ENCODE peak calls at places on chromosomes 6 and 20, in six cellular contexts. T is stimulated activated naive CD8-positive, alpha-beta T cell treated with anti-CD3 and anti-CD28 coated beads, Interleukin-15, Interleukin-2, amounts not matched to agents 100 U/mL and 50 U/mL, for 24 hours; A is hippocampal formation; Q is stimulated activated CD4-positive, alpha-beta T cell treated with anti-CD3 and anti-CD28 coated beads, Interleukin-4, amount 100 ng/mL, for 48 hours; Z is activated effector memory CD4-positive, alpha-beta T cell treated with Interleukin-2 at 50 U/mL for 16 hours; C is GF-D8. R is an unnamed sample.

GRCh38 chr6:32947552-32948465 is 5.1 kb downstream of the HLA-DMA start:
- DNase-seq in T (peak), Q (no peak), Z (peak), A (no peak), C (no peak), R (no peak)

GRCh38 chr20:62063981-62064787 is 1.5 kb downstream of the TAF4 start:
- DNase-seq in Q (no peak), C (no peak), Z (no peak), A (no peak), T (peak), R (no peak)

GRCh38 chr20:24651171-24651972 is 181.9 kb downstream of the SYNDIG1 start:
- DNase-seq in Z (no peak), T (no peak), Q (no peak), C (peak), A (no peak), R (no peak)

GRCh38 chr6:159984268-159984786 is 15.4 kb downstream of the IGF2R start:
- DNase-seq in A (no peak), Z (no peak), C (no peak), T (no peak), Q (no peak), R (no peak)

GRCh38 chr6:25883991-25884390 is 9.9 kb upstream of the SLC17A3 start:
- DNase-seq in C (no peak), Q (no peak), Z (no peak), A (no peak), T (no peak), R (no peak)

GRCh38 chr20:32034581-32035397 is 17.3 kb upstream of the HCK start:
- DNase-seq in Q (no peak), T (no peak), Z (no peak), A (no peak), C (peak), R (no peak)

GRCh38 chr6:21741221-21742109 is 147.9 kb downstream of the SOX4 start:
- DNase-seq in Z (no peak), T (no peak), Q (no peak), C (no peak), A (no peak), R (no peak)

GRCh38 chr6:9250852-9251251 is 815.5 kb upstream of the SLC35B3 start:
- DNase-seq in C (no peak), A (peak), Q (no peak), T (no peak), Z (no peak), R (no peak)

GRCh38 chr6:90107721-90108364 is 188.8 kb downstream of the BACH2 start:
- DNase-seq in C (no peak), Z (no peak), A (no peak), Q (no peak), T (peak), R (no peak)

GRCh38 chr6:119172813-119173212 is 94.3 kb upstream of the FAM184A start:
- DNase-seq in C (no peak), Q (no peak), T (no peak), Z (no peak), A (no peak), R (no peak)

GRCh38 chr6:75747985-75748742 is 875 bp upstream of the MYO6 start:
- DNase-seq in A (no peak), C (no peak), Z (no peak), Q (no peak), T (no peak), R (no peak)

GRCh38 chr20:9068232-9068781 is 580 bp upstream of the PLCB4 start:
- DNase-seq in T (no peak), A (no peak), Q (no peak), Z (no peak), C (no peak), R (no peak)

GRCh38 chr6:16270178-16270794 is 31.9 kb downstream of the GMPR start:
- DNase-seq in C (no peak), Z (no peak), T (no peak), Q (no peak), A (no peak), R (no peak)

GRCh38 chr20:48223715-48224114 is 438.4 kb upstream of the SULF2 start:
- DNase-seq in Q (no peak), Z (no peak), C (no peak), T (no peak), A (no peak), R (no peak)

GRCh38 chr20:9912858-9913434 is 74.1 kb upstream of the PAK5 start:
- DNase-seq in T (peak), A (peak), Q (peak), Z (peak), C (no peak), R (no peak)

GRCh38 chr20:51121901-51122412 is 99.0 kb upstream of the KCNG1 start:
- DNase-seq in T (no peak), A (no peak), C (no peak), Z (no peak), Q (no peak), R (no peak)

GRCh38 chr20:36538026-36538764 is 3.1 kb upstream of the MYL9 start:
- DNase-seq in Z (no peak), A (no peak), Q (no peak), C (no peak), T (no peak), R (no peak)

GRCh38 chr6:101231606-101232235 is 161.8 kb upstream of the GRIK2 start:
- DNase-seq in Q (no peak), T (no peak), Z (no peak), C (no peak), A (no peak), R (no peak)

GRCh38 chr6:149328083-149328482 is 10.6 kb downstream of the TAB2 start:
- DNase-seq in A (no peak), Z (no peak), C (no peak), T (no peak), Q (no peak), R (no peak)

GRCh38 chr6:107411161-107411560 is 48.2 kb downstream of the PDSS2 start:
- DNase-seq in Q (no peak), T (no peak), A (no peak), C (no peak), Z (no peak), R (no peak)

GRCh38 chr20:46057856-46058655 is 29.0 kb downstream of the SLC12A5 start:
- DNase-seq in C (no peak), Q (no peak), A (peak), T (peak), Z (no peak), R (no peak)

GRCh38 chr6:169167581-169168301 is 85.9 kb downstream of the THBS2 start:
- DNase-seq in Z (no peak), A (no peak), Q (no peak), C (no peak), T (no peak), R (no peak)

GRCh38 chr20:8301655-8302054 is 169.6 kb downstream of the PLCB1 start:
- DNase-seq in C (no peak), Z (no peak), A (no peak), T (no peak), Q (no peak), R (no peak)

GRCh38 chr6:169407338-169407737 is 153.7 kb upstream of the THBS2 start:
- DNase-seq in A (no peak), C (no peak), Z (no peak), Q (no peak), T (no peak), R (no peak)

GRCh38 chr6:111631018-111631417 is 25.3 kb upstream of the TRAF3IP2 start:
- DNase-seq in Z (no peak), A (no peak), Q (no peak), C (no peak), T (no peak), R (no peak)

GRCh38 chr6:166355552-166355951 is 13.2 kb upstream of the SFT2D1 start:
- DNase-seq in A (no peak), Z (no peak), C (no peak), Q (no peak), T (no peak), R (no peak)

GRCh38 chr6:169185011-169185521 is 68.6 kb downstream of the THBS2 start:
- DNase-seq in Q (no peak), C (no peak), Z (no peak), T (no peak), A (no peak), R (no peak)

GRCh38 chr20:44571367-44571766 is 11.0 kb upstream of the PKIG start:
- DNase-seq in C (no peak), Z (no peak), A (no peak), Q (no peak), T (no peak), R (no peak)

GRCh38 chr20:43533060-43533459 is 25.6 kb downstream of the L3MBTL1 start:
- DNase-seq in Z (no peak), A (peak), Q (no peak), C (no peak), T (no peak), R (no peak)

GRCh38 chr6:48552905-48553304 is 441.9 kb upstream of the PTCHD4 start:
- DNase-seq in Z (no peak), A (no peak), C (no peak), T (no peak), Q (no peak), R (no peak)

GRCh38 chr6:16741112-16742016 is 19.9 kb downstream of the ATXN1 start:
- DNase-seq in Z (no peak), T (no peak), Q (no peak), C (no peak), A (no peak), R (no peak)

GRCh38 chr6:15642276-15642675 is 20.6 kb downstream of the DTNBP1 start:
- DNase-seq in Z (no peak), T (no peak), C (no peak), A (no peak), Q (no peak), R (no peak)

GRCh38 chr6:170265655-170266054 is 25.2 kb downstream of the DLL1 start:
- DNase-seq in Z (no peak), A (peak), T (no peak), Q (no peak), C (no peak), R (no peak)

GRCh38 chr6:116741571-116741970 is 23.9 kb downstream of the FAM162B start:
- DNase-seq in Z (no peak), T (no peak), C (no peak), A (no peak), Q (no peak), R (no peak)

GRCh38 chr20:51393566-51393965 is 149.0 kb downstream of the NFATC2 start:
- DNase-seq in A (no peak), C (no peak), Z (no peak), Q (no peak), T (no peak), R (no peak)

R was measured in esophagus squamous epithelium.